ENCODE peak calls at places on chromosomes 7 and 10, in eight cellular contexts. J, U, B, I, K, Y, T and M are unnamed samples.

GRCh38 chr7:158133515-158134271 is 453.9 kb downstream of the PTPRN2 start:
- DNase-seq in J (no peak), U (no peak), B (no peak), I (no peak), K (no peak), Y (peak; percentile 24), T (no peak), M (no peak)

GRCh38 chr10:28375399-28376354 is 72.8 kb upstream of the MPP7 start:
- DNase-seq in J (peak; percentile 47), U (no peak), B (no peak), I (no peak), K (peak; percentile 57), Y (peak; percentile 70), T (no peak), M (no peak)

GRCh38 chr7:37916673-37917660 is at the start of gene SFRP4:
- DNase-seq in J (no peak), U (peak; percentile 45), B (peak; percentile 79), I (peak; percentile 86), K (peak; percentile 88), Y (peak; percentile 72), T (no peak), M (no peak)

GRCh38 chr7:141737118-141737835 is 881 bp upstream of the SSBP1 start:
- DNase-seq in J (no peak), U (no peak), B (no peak), I (no peak), K (no peak), Y (no peak), T (no peak), M (peak; percentile 10)

GRCh38 chr10:124262249-124262865 is 156.4 kb downstream of the OAT start:
- DNase-seq in J (no peak), U (peak; percentile 12), B (no peak), I (no peak), K (no peak), Y (peak; percentile 25), T (no peak), M (no peak)

GRCh38 chr10:33157108-33157507 is 177.4 kb downstream of the NRP1 start:
- DNase-seq in J (peak; percentile 73), U (no peak), B (no peak), I (no peak), K (peak; percentile 63), Y (no peak), T (no peak), M (peak; percentile 56)

GRCh38 chr7:95725170-95725569 is 47.2 kb upstream of the DYNC1I1 start:
- DNase-seq in J (no peak), U (no peak), B (no peak), I (no peak), K (no peak), Y (no peak), T (no peak), M (no peak)

GRCh38 chr10:94238006-94238617 is 124.6 kb downstream of the NOC3L start:
- DNase-seq in J (no peak), U (no peak), B (no peak), I (no peak), K (no peak), Y (no peak), T (no peak), M (no peak)

GRCh38 chr10:55629792-55630490 is 731.1 kb downstream of the ZWINT start:
- DNase-seq in J (no peak), U (no peak), B (peak; percentile 84), I (no peak), K (peak; percentile 67), Y (no peak), T (no peak), M (peak; percentile 32)

GRCh38 chr7:151088019-151088855 is 2.0 kb downstream of the AGAP3 start:
- DNase-seq in J (no peak), U (no peak), B (no peak), I (no peak), K (peak; percentile 34), Y (no peak), T (no peak), M (no peak)

GRCh38 chr7:130430841-130431713 is 9.7 kb downstream of the CEP41 start:
- DNase-seq in J (peak; percentile 99), U (no peak), B (no peak), I (no peak), K (peak; percentile 84), Y (no peak), T (no peak), M (no peak)

GRCh38 chr10:27719052-27719451 is 26.6 kb downstream of the MKX start:
- DNase-seq in J (no peak), U (no peak), B (no peak), I (no peak), K (no peak), Y (no peak), T (no peak), M (no peak)

GRCh38 chr7:48511021-48511579 is 339.8 kb downstream of the ABCA13 start:
- DNase-seq in J (no peak), U (no peak), B (no peak), I (no peak), K (peak; percentile 17), Y (no peak), T (no peak), M (no peak)

DNA sequence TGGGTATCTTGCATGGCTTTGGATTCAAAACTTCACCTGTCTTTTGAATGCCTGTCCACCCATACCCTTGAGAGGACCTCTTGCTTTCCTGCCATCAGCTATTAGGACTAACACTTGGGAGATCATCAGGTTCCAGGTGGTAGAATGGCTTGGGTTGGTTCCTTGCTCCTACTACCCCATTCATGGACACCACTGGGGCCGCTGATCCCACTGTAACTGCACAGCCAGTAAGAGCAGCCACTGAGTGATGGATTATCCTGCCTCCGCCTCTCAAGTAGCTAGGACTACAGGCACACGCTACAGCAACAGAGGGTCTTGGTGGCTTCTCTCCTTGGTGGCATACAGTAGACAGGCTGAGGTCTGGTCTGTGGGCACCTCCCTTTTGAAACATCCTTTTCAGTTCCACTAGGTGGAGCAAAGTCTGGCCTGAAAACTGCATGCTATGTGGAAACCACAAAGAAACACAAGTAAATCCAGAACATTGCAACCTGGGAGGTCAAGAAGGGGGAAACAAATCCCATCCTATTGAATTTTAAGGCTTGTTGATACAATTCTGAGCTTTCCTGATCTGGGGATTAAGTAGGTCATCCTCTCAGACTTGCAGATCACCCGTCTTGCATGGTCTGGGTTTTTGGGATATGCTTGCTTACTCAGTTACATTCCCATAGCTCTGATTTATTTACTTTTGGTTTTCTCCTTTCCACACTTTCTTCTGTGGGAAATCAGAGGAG is 9.4 kb downstream of the WBP1L start:
- DNase-seq in J (peak; percentile 53), U (peak; percentile 62), B (no peak), I (peak; percentile 38), K (peak; percentile 84), Y (no peak), T (no peak), M (no peak)
- H3K4me3 ChIP-seq in J (no peak overlapping the region), U (no peak overlapping the region), B (no peak overlapping the region), I (no peak overlapping the region), K (no peak overlapping the region), Y (no peak overlapping the region), T (no peak overlapping the region), M (no peak overlapping the region)

GRCh38 chr7:69367785-69368184 is 230.5 kb upstream of the AUTS2 start:
- DNase-seq in J (peak; percentile 79), U (no peak), B (no peak), I (no peak), K (no peak), Y (no peak), T (no peak), M (no peak)

GRCh38 chr7:69360913-69361312 is 237.4 kb upstream of the AUTS2 start:
- DNase-seq in J (no peak), U (no peak), B (no peak), I (no peak), K (no peak), Y (no peak), T (no peak), M (no peak)

GRCh38 chr7:69364814-69365587 is 233.3 kb upstream of the AUTS2 start:
- DNase-seq in J (no peak), U (no peak), B (no peak), I (no peak), K (no peak), Y (no peak), T (no peak), M (no peak)

GRCh38 chr7:69363131-69363530 is 235.1 kb upstream of the AUTS2 start:
- DNase-seq in J (no peak), U (no peak), B (no peak), I (no peak), K (no peak), Y (no peak), T (no peak), M (no peak)

GRCh38 chr7:69365588-69366241 is 232.6 kb upstream of the AUTS2 start:
- DNase-seq in J (peak; percentile 87), U (no peak), B (no peak), I (no peak), K (peak; percentile 32), Y (no peak), T (no peak), M (no peak)
- H3K4me3 ChIP-seq in J (no peak overlapping the region), U (no peak overlapping the region), B (no peak overlapping the region), I (peak overlapping the region; percentile 32), K (no peak overlapping the region), Y (no peak overlapping the region), T (no peak overlapping the region), M (no peak overlapping the region)

GRCh38 chr10:42830237-42830636 is 47.6 kb downstream of the BMS1 start:
- DNase-seq in J (no peak), U (no peak), B (no peak), I (no peak), K (no peak), Y (no peak), T (no peak), M (no peak)

DNA sequence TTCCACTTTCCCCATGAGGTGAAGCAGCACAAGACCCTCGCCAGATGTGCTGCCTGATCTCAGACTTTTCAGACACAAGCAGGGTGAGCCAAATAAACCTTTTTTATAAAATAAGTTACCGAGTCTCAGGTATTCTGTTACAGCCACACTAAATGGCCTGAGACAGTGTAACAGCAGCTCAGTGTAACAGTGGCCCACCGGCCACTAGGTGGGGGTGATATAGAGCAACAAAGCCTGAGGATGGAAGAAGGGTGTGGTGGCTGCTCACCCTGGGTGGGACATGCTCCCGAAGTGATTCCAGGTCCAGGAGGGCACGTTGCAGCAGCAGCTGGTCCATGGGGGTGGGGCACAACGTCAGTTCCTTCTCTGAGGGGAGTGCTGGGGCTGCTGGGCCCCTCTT is 44.6 kb downstream of the BMS1 start:
- DNase-seq in J (no peak), U (no peak), B (no peak), I (no peak), K (no peak), Y (no peak), T (no peak), M (no peak)
- H3K4me3 ChIP-seq in J (no peak overlapping the region), U (no peak overlapping the region), B (no peak overlapping the region), I (no peak overlapping the region), K (no peak overlapping the region), Y (no peak overlapping the region), T (no peak overlapping the region), M (no peak overlapping the region)

GRCh38 chr10:25016349-25017246 is at the start of gene THNSL1:
- DNase-seq in J (peak; percentile 98), U (peak; percentile 97), B (peak; percentile 99), I (peak; percentile 98), K (peak; percentile 99), Y (peak; percentile 99), T (peak; percentile 92), M (peak; percentile 84)

GRCh38 chr10:25015927-25016348 is at the start of gene ENKUR:
- DNase-seq in J (peak; percentile 77), U (peak; percentile 82), B (peak; percentile 98), I (peak; percentile 95), K (peak; percentile 95), Y (peak; percentile 93), T (peak; percentile 65), M (peak; percentile 87)

GRCh38 chr10:25018703-25019102 is 2.3 kb downstream of the THNSL1 start:
- DNase-seq in J (no peak), U (no peak), B (no peak), I (no peak), K (no peak), Y (no peak), T (no peak), M (no peak)

GRCh38 chr10:25017247-25017590 is 807 bp downstream of the THNSL1 start:
- DNase-seq in J (no peak), U (no peak), B (peak; percentile 59), I (peak; percentile 12), K (no peak), Y (no peak), T (no peak), M (peak; percentile 29)

GRCh38 chr10:25017661-25018060 is 1.2 kb downstream of the THNSL1 start:
- DNase-seq in J (no peak), U (no peak), B (no peak), I (no peak), K (no peak), Y (no peak), T (no peak), M (no peak)
- H3K4me3 ChIP-seq in J (peak overlapping the region; percentile 74), U (peak overlapping the region; percentile 79), B (no peak overlapping the region), I (no peak overlapping the region), K (peak overlapping the region; percentile 69), Y (no peak overlapping the region), T (peak overlapping the region; percentile 70), M (peak overlapping the region; percentile 85)